ENCODE peak calls at places on chromosome 11, in seven cellular contexts. T, U, G, J, N, Z and S are unnamed samples.
A peak's percentile ranks its signal among the peaks of the same experiment; 100 is the strongest.

GRCh38 chr11:8717876-8718753 is 35.5 kb downstream of the RPL27A start:
- DNase-seq in N (peak; percentile 66), J (peak; percentile 85), U (no peak), T (peak; percentile 57), G (no peak), Z (no peak), S (no peak)

GRCh38 chr11:7555067-7555699 is 41.4 kb downstream of the PPFIBP2 start:
- DNase-seq in G (no peak), J (peak; percentile 86), Z (no peak), T (peak; percentile 64), N (no peak), U (no peak), S (no peak)

GRCh38 chr11:976431-977160 is 50.9 kb downstream of the AP2A2 start:
- DNase-seq in Z (no peak), J (no peak), G (no peak), U (no peak), T (no peak), N (no peak), S (no peak)

GRCh38 chr11:77095551-77096490 is 6.8 kb upstream of the OMP start:
- DNase-seq in N (no peak), Z (no peak), U (no peak), J (no peak), G (no peak), T (no peak), S (no peak)

GRCh38 chr11:123776160-123776559 is 21.8 kb upstream of the OR6X1 start:
- DNase-seq in J (no peak), N (no peak), U (no peak), T (no peak), G (no peak), Z (no peak), S (no peak)

GRCh38 chr11:122108192-122108799 is 7.7 kb downstream of the BLID start:
- DNase-seq in U (no peak), J (peak; percentile 42), T (no peak), Z (peak; percentile 49), N (no peak), G (no peak), S (no peak)

GRCh38 chr11:96123301-96123700 is 199.4 kb upstream of the MTMR2 start:
- DNase-seq in G (no peak), U (no peak), N (no peak), T (no peak), Z (no peak), J (no peak), S (no peak)

GRCh38 chr11:125110506-125110905 is 920 bp downstream of the TMEM218 start:
- DNase-seq in T (no peak), Z (no peak), G (no peak), N (no peak), J (no peak), U (no peak), S (no peak)

GRCh38 chr11:65438257-65439151 is 15.9 kb downstream of the NEAT1 start:
- DNase-seq in G (no peak), U (no peak), T (no peak), J (peak; percentile 21), Z (no peak), N (peak; percentile 3), S (no peak)

GRCh38 chr11:123338266-123338800 is 91.7 kb upstream of the GRAMD1B start:
- DNase-seq in U (no peak), G (no peak), J (no peak), T (no peak), N (no peak), Z (no peak), S (no peak)

GRCh38 chr11:60498853-60499252 is 6.3 kb downstream of the MS4A12 start:
- DNase-seq in J (no peak), Z (no peak), T (no peak), G (no peak), N (no peak), U (no peak), S (no peak)

GRCh38 chr11:88175004-88175706 is at the start of gene RAB38:
- DNase-seq in Z (peak; percentile 91), J (peak; percentile 53), U (no peak), T (peak; percentile 8), G (no peak), N (peak; percentile 50), S (no peak)

GRCh38 chr11:111379500-111380136 is 543 bp upstream of the POU2AF1 start:
- DNase-seq in N (no peak), J (no peak), U (no peak), G (peak; percentile 20), Z (no peak), T (no peak), S (no peak)

GRCh38 chr11:19995131-19995530 is 165.1 kb downstream of the DBX1 start:
- DNase-seq in Z (no peak), T (no peak), J (peak; percentile 31), U (no peak), N (no peak), G (no peak), S (no peak)

GRCh38 chr11:62737196-62737595 is 8.9 kb downstream of the TTC9C start:
- DNase-seq in G (no peak), U (no peak), J (no peak), N (no peak), Z (no peak), T (no peak), S (no peak)

GRCh38 chr11:2655320-2655719 is 44.5 kb downstream of the KCNQ1OT1 start:
- DNase-seq in Z (no peak), J (no peak), N (no peak), T (no peak), U (no peak), G (no peak), S (no peak)

GRCh38 chr11:8167796-8168195 is 1.0 kb downstream of the RIC3 start:
- DNase-seq in U (no peak), Z (no peak), G (no peak), J (no peak), T (no peak), N (no peak), S (no peak)

GRCh38 chr11:35011389-35011788 is 95.0 kb downstream of the PDHX start:
- DNase-seq in N (no peak), T (no peak), J (no peak), Z (no peak), U (no peak), G (no peak), S (no peak)

GRCh38 chr11:64101461-64101860 is 64.5 kb downstream of the MACROD1 start:
- DNase-seq in N (no peak), J (no peak), G (no peak), T (no peak), Z (no peak), U (no peak), S (no peak)

GRCh38 chr11:93737904-93738612 is 3.2 kb downstream of the TAF1D start:
- DNase-seq in G (no peak), N (no peak), U (peak; percentile 48), Z (no peak), J (no peak), T (no peak), S (no peak)

GRCh38 chr11:57513911-57514537 is 1.5 kb downstream of the SLC43A1 start:
- DNase-seq in Z (peak; percentile 57), N (peak; percentile 54), U (no peak), T (peak; percentile 25), G (no peak), J (peak; percentile 60), S (no peak)

GRCh38 chr11:47152126-47152952 is 24.3 kb downstream of the ARFGAP2 start:
- DNase-seq in N (no peak), J (no peak), Z (no peak), U (no peak), T (no peak), G (no peak), S (no peak)

GRCh38 chr11:117875397-117876048 is 935 bp downstream of the FXYD6 start:
- DNase-seq in U (peak; percentile 47), T (no peak), G (peak; percentile 16), J (no peak), N (no peak), Z (no peak), S (no peak)

GRCh38 chr11:126192386-126192785 is 19.1 kb downstream of the RPUSD4 start:
- DNase-seq in G (no peak), Z (no peak), J (no peak), N (no peak), U (no peak), T (no peak), S (no peak)

GRCh38 chr11:112481431-112481830 is 220.8 kb upstream of the PLET1 start:
- DNase-seq in T (no peak), Z (no peak), G (no peak), U (no peak), J (no peak), N (no peak), S (no peak)

GRCh38 chr11:73342633-73343032 is 33.6 kb upstream of the RELT start:
- DNase-seq in G (no peak), T (no peak), U (no peak), N (no peak), Z (peak; percentile 45), J (no peak), S (no peak)

GRCh38 chr11:108838102-108838803 is 173.4 kb downstream of the DDX10 start:
- DNase-seq in G (no peak), J (no peak), Z (no peak), T (no peak), N (no peak), U (no peak), S (no peak)
- H3K9me3 ChIP-seq in G (no peaks in the 10 kb centered on the region), J (no peaks in the 10 kb centered on the region), Z (no peaks in the 10 kb centered on the region), T (no peaks in the 10 kb centered on the region), N (no peaks in the 10 kb centered on the region), U (no peaks in the 10 kb centered on the region), S (no peaks in the 10 kb centered on the region)

GRCh38 chr11:11373934-11374333 is 20.9 kb upstream of the CSNK2A3 start:
- DNase-seq in N (no peak), G (no peak), J (no peak), U (no peak), T (no peak), Z (no peak), S (no peak)
- H3K9me3 ChIP-seq in N (no peaks in the 10 kb centered on the region), G (no peaks in the 10 kb centered on the region), J (no peaks in the 10 kb centered on the region), U (no peaks in the 10 kb centered on the region), T (no peaks in the 10 kb centered on the region), Z (no peaks in the 10 kb centered on the region), S (no peaks in the 10 kb centered on the region)

GRCh38 chr11:134581966-134582787 is 170.1 kb upstream of the B3GAT1 start:
- DNase-seq in Z (peak; percentile 7), J (no peak), T (no peak), U (no peak), N (no peak), G (no peak), S (no peak)

GRCh38 chr11:134578807-134579708 is 167.0 kb upstream of the B3GAT1 start:
- DNase-seq in J (no peak), U (no peak), T (no peak), G (no peak), N (no peak), Z (no peak), S (no peak)

GRCh38 chr11:134579709-134580634 is 167.9 kb upstream of the B3GAT1 start:
- DNase-seq in G (no peak), J (no peak), Z (peak; percentile 26), T (no peak), U (no peak), N (no peak), S (no peak)

GRCh38 chr11:134580635-134581025 is 168.6 kb upstream of the B3GAT1 start:
- DNase-seq in U (no peak), T (no peak), Z (no peak), J (no peak), N (no peak), G (no peak), S (no peak)

GRCh38 chr11:134581121-134581626 is 169.1 kb upstream of the B3GAT1 start:
- DNase-seq in U (no peak), N (no peak), Z (no peak), J (no peak), T (peak; percentile 2), G (no peak), S (no peak)
- H3K9me3 ChIP-seq in U (no peaks in the 10 kb centered on the region), N (no peaks in the 10 kb centered on the region), Z (no peaks in the 10 kb centered on the region), J (no peaks in the 10 kb centered on the region), T (no peaks in the 10 kb centered on the region), G (no peaks in the 10 kb centered on the region), S (no peaks in the 10 kb centered on the region)

GRCh38 chr11:114586797-114587196 is 8.8 kb downstream of the NXPE4 start:
- DNase-seq in J (no peak), U (no peak), G (no peak), Z (no peak), N (no peak), T (no peak), S (no peak)
- H3K9me3 ChIP-seq in J (no peaks in the 10 kb centered on the region), U (peaks cover 13% of the 10 kb centered on the region), G (peaks cover 19% of the 10 kb centered on the region), Z (peaks cover 21% of the 10 kb centered on the region), N (peaks cover 51% of the 10 kb centered on the region), T (peaks cover 52% of the 10 kb centered on the region), S (no peaks in the 10 kb centered on the region)